ENCODE peak calls at places on chromosomes 5 and 9, in eight cellular contexts. One of them, this sample, is unnamed.

GRCh38 chr5:110686264-110686663 is 40.2 kb downstream of the TMEM232 start:
- DNase-seq in IMR-90: no peak
- DNase-seq in Peyer's patch: no peak
- DNase-seq in psoas muscle: no peak
- DNase-seq in CD8-positive, alpha-beta T cell: no peak
- DNase-seq in MM.1S: no peak
- DNase-seq in AG09309: no peak
- DNase-seq in glutamatergic neuron: no peak
- DNase-seq in this sample: no peak

GRCh38 chr9:123314617-123315016 is 41.4 kb upstream of the CRB2 start:
- DNase-seq in MM.1S: no peak
- DNase-seq in IMR-90: no peak
- DNase-seq in Peyer's patch: no peak
- DNase-seq in AG09309: no peak
- DNase-seq in psoas muscle: no peak
- DNase-seq in CD8-positive, alpha-beta T cell: no peak
- DNase-seq in glutamatergic neuron: no peak
- DNase-seq in this sample: no peak

GRCh38 chr5:87308024-87308423 is 40.3 kb downstream of the RASA1 start:
- DNase-seq in glutamatergic neuron: no peak
- DNase-seq in MM.1S: peak
- DNase-seq in IMR-90: no peak
- DNase-seq in Peyer's patch: no peak
- DNase-seq in CD8-positive, alpha-beta T cell: no peak
- DNase-seq in psoas muscle: no peak
- DNase-seq in AG09309: no peak
- DNase-seq in this sample: no peak

GRCh38 chr9:4686112-4686511 is 6.7 kb downstream of the CDC37L1 start:
- DNase-seq in AG09309: no peak
- DNase-seq in psoas muscle: no peak
- DNase-seq in CD8-positive, alpha-beta T cell: no peak
- DNase-seq in Peyer's patch: no peak
- DNase-seq in IMR-90: peak
- DNase-seq in MM.1S: no peak
- DNase-seq in glutamatergic neuron: no peak
- DNase-seq in this sample: no peak

GRCh38 chr5:123776761-123777160 is 264.8 kb downstream of the CSNK1G3 start:
- DNase-seq in AG09309: peak
- DNase-seq in psoas muscle: no peak
- DNase-seq in Peyer's patch: no peak
- DNase-seq in IMR-90: peak
- DNase-seq in glutamatergic neuron: no peak
- DNase-seq in MM.1S: no peak
- DNase-seq in CD8-positive, alpha-beta T cell: no peak
- DNase-seq in this sample: no peak

GRCh38 chr5:177336112-177336511 is 15.4 kb downstream of the LMAN2 start:
- DNase-seq in IMR-90: no peak
- DNase-seq in AG09309: no peak
- DNase-seq in MM.1S: no peak
- DNase-seq in psoas muscle: no peak
- DNase-seq in CD8-positive, alpha-beta T cell: no peak
- DNase-seq in glutamatergic neuron: no peak
- DNase-seq in Peyer's patch: no peak
- DNase-seq in this sample: no peak

GRCh38 chr9:126169736-126170135 is 156.9 kb upstream of the MVB12B start:
- DNase-seq in psoas muscle: no peak
- DNase-seq in AG09309: no peak
- DNase-seq in IMR-90: no peak
- DNase-seq in MM.1S: no peak
- DNase-seq in Peyer's patch: no peak
- DNase-seq in glutamatergic neuron: no peak
- DNase-seq in CD8-positive, alpha-beta T cell: no peak
- DNase-seq in this sample: no peak

GRCh38 chr9:115717711-115718173 is 435.8 kb upstream of the PAPPA start:
- DNase-seq in MM.1S: no peak
- DNase-seq in psoas muscle: no peak
- DNase-seq in CD8-positive, alpha-beta T cell: no peak
- DNase-seq in AG09309: peak
- DNase-seq in Peyer's patch: no peak
- DNase-seq in IMR-90: peak
- DNase-seq in glutamatergic neuron: no peak
- DNase-seq in this sample: no peak

GRCh38 chr5:122292357-122292756 is 19.7 kb upstream of the SNCAIP start:
- DNase-seq in Peyer's patch: no peak
- DNase-seq in CD8-positive, alpha-beta T cell: no peak
- DNase-seq in IMR-90: peak
- DNase-seq in glutamatergic neuron: no peak
- DNase-seq in psoas muscle: no peak
- DNase-seq in MM.1S: no peak
- DNase-seq in AG09309: peak
- DNase-seq in this sample: no peak

GRCh38 chr5:72951850-72952468 is 3.9 kb upstream of the FCHO2 start:
- DNase-seq in glutamatergic neuron: no peak
- DNase-seq in psoas muscle: no peak
- DNase-seq in AG09309: peak
- DNase-seq in MM.1S: no peak
- DNase-seq in Peyer's patch: no peak
- DNase-seq in IMR-90: peak
- DNase-seq in CD8-positive, alpha-beta T cell: no peak
- DNase-seq in this sample: no peak

GRCh38 chr5:144712090-144712489 is 541.4 kb downstream of the KCTD16 start:
- DNase-seq in AG09309: no peak
- DNase-seq in psoas muscle: no peak
- DNase-seq in glutamatergic neuron: no peak
- DNase-seq in IMR-90: no peak
- DNase-seq in MM.1S: no peak
- DNase-seq in Peyer's patch: peak
- DNase-seq in CD8-positive, alpha-beta T cell: no peak
- DNase-seq in this sample: no peak

GRCh38 chr5:181060231-181060590 is 20.1 kb downstream of the BTNL9 start:
- DNase-seq in CD8-positive, alpha-beta T cell: no peak
- DNase-seq in Peyer's patch: no peak
- DNase-seq in glutamatergic neuron: no peak
- DNase-seq in AG09309: no peak
- DNase-seq in psoas muscle: no peak
- DNase-seq in MM.1S: no peak
- DNase-seq in IMR-90: no peak
- DNase-seq in this sample: no peak

GRCh38 chr5:28580616-28581015 is 1542.2 kb upstream of the CDH9 start:
- DNase-seq in glutamatergic neuron: no peak
- DNase-seq in psoas muscle: no peak
- DNase-seq in IMR-90: no peak
- DNase-seq in MM.1S: no peak
- DNase-seq in CD8-positive, alpha-beta T cell: no peak
- DNase-seq in Peyer's patch: no peak
- DNase-seq in AG09309: no peak
- DNase-seq in this sample: no peak

GRCh38 chr5:38414348-38414747 is 142.1 kb downstream of the LIFR start:
- DNase-seq in IMR-90: peak
- DNase-seq in MM.1S: no peak
- DNase-seq in psoas muscle: no peak
- DNase-seq in AG09309: peak
- DNase-seq in glutamatergic neuron: no peak
- DNase-seq in Peyer's patch: no peak
- DNase-seq in CD8-positive, alpha-beta T cell: no peak
- DNase-seq in this sample: no peak

GRCh38 chr5:108521841-108522506 is 140.1 kb upstream of the FBXL17 start:
- DNase-seq in MM.1S: peak
- DNase-seq in psoas muscle: no peak
- DNase-seq in Peyer's patch: no peak
- DNase-seq in CD8-positive, alpha-beta T cell: no peak
- DNase-seq in AG09309: peak
- DNase-seq in glutamatergic neuron: no peak
- DNase-seq in IMR-90: peak
- DNase-seq in this sample: no peak

DNA sequence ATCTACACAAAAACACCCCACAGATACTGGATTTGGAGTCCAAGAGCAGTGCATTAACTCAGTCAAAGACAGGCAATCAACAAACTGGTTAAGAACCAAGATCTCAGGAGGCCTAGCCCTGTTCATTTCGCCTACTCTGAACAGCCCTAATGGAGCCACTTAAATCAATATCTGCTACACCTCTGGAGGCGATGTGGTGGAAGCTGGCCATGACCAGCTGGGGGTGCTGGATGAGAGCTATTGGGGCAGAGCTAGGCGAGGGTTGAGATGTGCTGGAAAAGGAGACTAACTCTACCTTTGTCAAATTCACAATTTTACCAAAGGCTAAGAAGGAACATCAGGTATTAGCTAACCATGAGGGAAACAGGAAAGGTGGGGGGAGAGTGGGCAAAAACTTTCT is 23.3 kb upstream of the ARSB start:
- DNase-seq in glutamatergic neuron: peak
- DNase-seq in psoas muscle: no peak
- DNase-seq in IMR-90: no peak
- DNase-seq in Peyer's patch: no peak
- DNase-seq in AG09309: no peak
- DNase-seq in CD8-positive, alpha-beta T cell: no peak
- DNase-seq in MM.1S: no peak
- DNase-seq in this sample: no peak
- TF ChIP-seq CTCF in glutamatergic neuron: no peak
- TF ChIP-seq CTCF in psoas muscle: no peak
- TF ChIP-seq CTCF in IMR-90: no peak
- TF ChIP-seq CTCF in Peyer's patch: no peak
- TF ChIP-seq CTCF in AG09309: no peak
- TF ChIP-seq CTCF in CD8-positive, alpha-beta T cell: no peak
- TF ChIP-seq CTCF in MM.1S: no peak
- TF ChIP-seq CTCF in this sample: no peak

DNA sequence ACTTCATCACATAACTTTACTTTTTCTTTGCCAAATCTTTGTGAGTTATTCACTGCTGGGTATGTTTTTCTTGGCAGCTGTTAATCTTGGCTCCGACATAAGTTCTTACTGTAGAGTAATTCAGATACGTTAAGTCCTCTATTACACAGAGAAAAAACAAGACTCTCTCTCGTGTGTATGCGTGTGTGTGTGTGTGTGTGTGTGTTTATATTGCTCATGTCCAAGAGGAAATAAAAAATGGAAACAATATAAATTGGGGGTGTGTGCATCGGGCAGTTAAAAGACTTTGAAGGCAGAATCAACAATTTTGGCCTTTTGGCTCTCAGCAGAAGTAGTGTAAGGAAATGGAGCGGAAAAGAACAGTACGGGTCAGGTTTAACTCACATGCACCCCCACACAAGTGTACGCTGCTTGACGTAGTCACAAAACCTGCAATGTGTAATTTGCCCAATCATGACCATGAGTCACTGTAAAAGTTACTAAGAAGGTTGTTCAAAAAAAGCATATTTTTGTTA is 67.2 kb upstream of the IFNE start:
- DNase-seq in AG09309: peak
- DNase-seq in psoas muscle: no peak
- DNase-seq in MM.1S: no peak
- DNase-seq in glutamatergic neuron: no peak
- DNase-seq in CD8-positive, alpha-beta T cell: no peak
- DNase-seq in Peyer's patch: no peak
- DNase-seq in IMR-90: peak
- DNase-seq in this sample: no peak
- TF ChIP-seq CTCF in AG09309: no peak
- TF ChIP-seq CTCF in psoas muscle: no peak
- TF ChIP-seq CTCF in MM.1S: no peak
- TF ChIP-seq CTCF in glutamatergic neuron: no peak
- TF ChIP-seq CTCF in CD8-positive, alpha-beta T cell: no peak
- TF ChIP-seq CTCF in Peyer's patch: no peak
- TF ChIP-seq CTCF in IMR-90: no peak
- TF ChIP-seq CTCF in this sample: no peak

GRCh38 chr9:12815895-12816294 is 41.1 kb downstream of the LURAP1L start:
- DNase-seq in Peyer's patch: no peak
- DNase-seq in psoas muscle: no peak
- DNase-seq in AG09309: no peak
- DNase-seq in glutamatergic neuron: no peak
- DNase-seq in IMR-90: peak
- DNase-seq in CD8-positive, alpha-beta T cell: no peak
- DNase-seq in MM.1S: no peak
- DNase-seq in this sample: no peak

GRCh38 chr9:12814877-12815237 is 40.0 kb downstream of the LURAP1L start:
- DNase-seq in IMR-90: no peak
- DNase-seq in glutamatergic neuron: no peak
- DNase-seq in CD8-positive, alpha-beta T cell: no peak
- DNase-seq in psoas muscle: no peak
- DNase-seq in AG09309: no peak
- DNase-seq in Peyer's patch: no peak
- DNase-seq in MM.1S: no peak
- DNase-seq in this sample: no peak

GRCh38 chr9:12812710-12813109 is 37.9 kb downstream of the LURAP1L start:
- DNase-seq in glutamatergic neuron: no peak
- DNase-seq in IMR-90: no peak
- DNase-seq in AG09309: no peak
- DNase-seq in CD8-positive, alpha-beta T cell: no peak
- DNase-seq in psoas muscle: no peak
- DNase-seq in Peyer's patch: no peak
- DNase-seq in MM.1S: no peak
- DNase-seq in this sample: no peak

GRCh38 chr9:12813533-12813932 is 38.7 kb downstream of the LURAP1L start:
- DNase-seq in CD8-positive, alpha-beta T cell: no peak
- DNase-seq in AG09309: no peak
- DNase-seq in IMR-90: no peak
- DNase-seq in psoas muscle: no peak
- DNase-seq in Peyer's patch: no peak
- DNase-seq in glutamatergic neuron: no peak
- DNase-seq in MM.1S: no peak
- DNase-seq in this sample: no peak

DNA sequence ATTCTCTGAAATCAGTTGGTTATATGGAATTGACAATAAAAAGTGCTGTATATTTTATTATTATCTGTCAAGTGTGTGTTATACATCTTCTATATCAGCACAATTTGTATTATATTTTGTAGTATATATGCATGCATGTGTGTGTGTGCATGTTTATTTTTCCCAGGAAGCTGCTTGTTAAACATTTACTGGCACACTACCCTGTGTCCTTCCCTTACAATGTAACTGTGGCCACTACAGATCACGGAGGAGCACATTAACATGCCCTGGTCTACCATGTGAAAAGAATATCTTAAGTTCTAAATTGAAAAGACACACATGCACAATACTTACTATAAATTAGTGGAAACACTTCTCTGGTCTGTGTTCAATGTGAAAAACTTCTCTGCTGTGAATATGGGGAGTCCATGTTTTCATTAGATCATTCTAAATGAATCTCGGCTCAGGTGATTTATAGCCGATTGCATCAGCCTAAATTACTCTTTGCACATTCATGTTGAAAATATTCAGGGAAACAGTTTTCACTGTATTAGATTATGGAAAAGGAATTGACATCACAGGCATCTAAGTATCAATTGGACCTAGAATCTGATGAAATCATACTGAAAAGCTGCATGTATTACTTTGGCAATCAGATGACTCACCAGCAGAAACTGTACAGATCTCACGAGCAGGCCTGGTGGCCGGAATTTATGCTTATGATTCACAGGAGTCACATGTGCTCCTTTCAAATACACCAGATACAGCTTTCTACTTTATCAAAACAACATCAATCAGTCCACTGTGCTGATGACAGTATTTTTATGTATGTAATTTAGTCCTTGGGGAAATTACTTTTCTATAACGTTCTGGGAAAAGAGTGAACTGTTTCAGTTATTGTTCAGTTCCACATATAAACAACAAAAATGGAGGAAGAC is 39.4 kb downstream of the LURAP1L start:
- DNase-seq in IMR-90: peak
- DNase-seq in psoas muscle: peak
- DNase-seq in Peyer's patch: no peak
- DNase-seq in AG09309: peak
- DNase-seq in CD8-positive, alpha-beta T cell: no peak
- DNase-seq in MM.1S: peak
- DNase-seq in glutamatergic neuron: no peak
- DNase-seq in this sample: no peak
- TF ChIP-seq CTCF in IMR-90: peak
- TF ChIP-seq CTCF in psoas muscle: peak
- TF ChIP-seq CTCF in Peyer's patch: no peak
- TF ChIP-seq CTCF in AG09309: peak
- TF ChIP-seq CTCF in CD8-positive, alpha-beta T cell: no peak
- TF ChIP-seq CTCF in MM.1S: no peak
- TF ChIP-seq CTCF in glutamatergic neuron: no peak
- TF ChIP-seq CTCF in this sample: no peak

GRCh38 chr5:138752341-138752950 is 779 bp upstream of the CTNNA1 start:
- DNase-seq in Peyer's patch: no peak
- DNase-seq in IMR-90: no peak
- DNase-seq in glutamatergic neuron: no peak
- DNase-seq in psoas muscle: no peak
- DNase-seq in CD8-positive, alpha-beta T cell: no peak
- DNase-seq in MM.1S: peak
- DNase-seq in AG09309: no peak
- DNase-seq in this sample: no peak
- TF ChIP-seq CTCF in Peyer's patch: no peak
- TF ChIP-seq CTCF in IMR-90: no peak
- TF ChIP-seq CTCF in glutamatergic neuron: no peak
- TF ChIP-seq CTCF in psoas muscle: no peak
- TF ChIP-seq CTCF in CD8-positive, alpha-beta T cell: no peak
- TF ChIP-seq CTCF in MM.1S: peak
- TF ChIP-seq CTCF in AG09309: no peak
- TF ChIP-seq CTCF in this sample: peak